ENCODE peak calls at places on chromosomes 16 and 17, in seven cellular contexts. V is Peyer's patch, H is prostate gland, A is transverse colon, J is pancreas, G is esophagus muscularis mucosa, F is Panc1. X is an unnamed sample.

GRCh38 chr16:84194470-84195200 is 3.7 kb downstream of the ADAD2 start:
- DNase-seq in V (peak; percentile 73), H (no peak), A (no peak), J (no peak), G (no peak), F (no peak), X (no peak)

GRCh38 chr16:69179255-69180010 is 7.5 kb upstream of the SNTB2 start:
- DNase-seq in V (peak; percentile 76), H (peak; percentile 88), A (peak; percentile 83), J (peak; percentile 92), G (peak; percentile 93), F (no peak), X (peak; percentile 83)

GRCh38 chr17:79965806-79966205 is 69.9 kb downstream of the TBC1D16 start:
- DNase-seq in V (peak; percentile 10), H (no peak), A (no peak), J (peak; percentile 85), G (no peak), F (no peak), X (no peak)

GRCh38 chr17:29956225-29956624 is 14.8 kb downstream of the EFCAB5 start:
- DNase-seq in V (no peak), H (no peak), A (no peak), J (no peak), G (no peak), F (no peak), X (no peak)

GRCh38 chr17:50183439-50184001 is 17.7 kb downstream of the SGCA start:
- DNase-seq in V (no peak), H (no peak), A (no peak), J (no peak), G (no peak), F (no peak), X (no peak)

GRCh38 chr17:17440938-17441730 is 35.7 kb upstream of the MED9 start:
- DNase-seq in V (no peak), H (no peak), A (no peak), J (no peak), G (no peak), F (no peak), X (no peak)

GRCh38 chr17:77548967-77549366 is 408.2 kb downstream of the SEC14L1 start:
- DNase-seq in V (no peak), H (no peak), A (no peak), J (no peak), G (no peak), F (no peak), X (no peak)

GRCh38 chr16:66262253-66263167 is 104.0 kb upstream of the CDH5 start:
- DNase-seq in V (no peak), H (no peak), A (no peak), J (no peak), G (no peak), F (no peak), X (no peak)

GRCh38 chr16:86567701-86568571 is 1.3 kb downstream of the FOXC2 start:
- DNase-seq in V (no peak), H (no peak), A (no peak), J (no peak), G (no peak), F (no peak), X (no peak)

DNA sequence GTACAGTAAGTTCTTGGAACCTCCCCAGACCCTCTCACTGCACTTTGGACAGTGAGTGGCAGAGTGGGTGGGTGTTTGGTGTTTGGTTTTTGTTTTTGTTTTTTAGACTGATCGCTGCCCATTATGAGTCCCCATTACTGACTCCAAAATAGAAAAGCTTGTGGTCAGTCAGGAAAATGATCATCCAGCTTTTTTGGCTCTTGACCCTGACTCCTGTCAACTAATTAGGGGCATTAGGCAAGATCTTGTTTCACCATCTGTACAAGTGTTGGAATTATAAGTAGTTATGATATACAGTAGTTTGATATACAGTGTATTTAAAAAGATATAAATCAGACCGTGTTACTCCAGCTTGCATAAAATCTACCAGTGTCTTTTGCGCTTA is 6.3 kb downstream of the LYRM1 start:
- DNase-seq in V (no peak), H (no peak), A (no peak), J (no peak), G (no peak), F (no peak), X (no peak)
- H3K4me1 ChIP-seq in V (peaks cover 5% of the 10 kb centered on the region), H (peaks cover 10% of the 10 kb centered on the region), A (peaks cover 21% of the 10 kb centered on the region), J (peaks cover 22% of the 10 kb centered on the region), G (peaks cover 82% of the 10 kb centered on the region), F (peaks cover 70% of the 10 kb centered on the region), X (peaks cover 21% of the 10 kb centered on the region)

GRCh38 chr16:16186820-16187219 is 36.5 kb downstream of the ABCC6 start:
- DNase-seq in V (no peak), H (no peak), A (no peak), J (no peak), G (no peak), F (no peak), X (no peak)
- H3K4me3 ChIP-seq in V (no peak overlapping the region), H (no peak overlapping the region), A (no peak overlapping the region), J (no peak overlapping the region), G (no peak overlapping the region), F (no peak overlapping the region), X (no peak overlapping the region)

GRCh38 chr16:8905795-8906591 is 23.8 kb downstream of the LITAFD start:
- DNase-seq in V (no peak), H (no peak), A (no peak), J (no peak), G (no peak), F (no peak), X (no peak)
- TF ChIP-seq CTCF in V (no peak), H (no peak), A (no peak), J (no peak), G (no peak), F (peak; percentile 48), X (no peak)

GRCh38 chr16:29688172-29688571 is 9.2 kb downstream of the QPRT start:
- DNase-seq in V (no peak), H (no peak), A (no peak), J (no peak), G (no peak), F (no peak), X (no peak)

GRCh38 chr16:29684671-29685070 is 5.7 kb downstream of the QPRT start:
- DNase-seq in V (no peak), H (no peak), A (no peak), J (no peak), G (no peak), F (no peak), X (no peak)

GRCh38 chr16:29686740-29687327 is 7.9 kb downstream of the QPRT start:
- DNase-seq in V (no peak), H (no peak), A (no peak), J (no peak), G (no peak), F (no peak), X (no peak)

GRCh38 chr16:29683543-29684090 is 4.6 kb downstream of the QPRT start:
- DNase-seq in V (no peak), H (no peak), A (no peak), J (no peak), G (no peak), F (no peak), X (no peak)

GRCh38 chr16:29687755-29688154 is 8.8 kb downstream of the QPRT start:
- DNase-seq in V (no peak), H (no peak), A (no peak), J (no peak), G (no peak), F (no peak), X (no peak)
- H3K4me1 ChIP-seq in V (no peaks in the 10 kb centered on the region), H (no peaks in the 10 kb centered on the region), A (no peaks in the 10 kb centered on the region), J (no peaks in the 10 kb centered on the region), G (no peaks in the 10 kb centered on the region), F (no peaks in the 10 kb centered on the region), X (peaks cover 3% of the 10 kb centered on the region)

GRCh38 chr17:43393944-43394482 is 4.8 kb upstream of the ARL4D start:
- DNase-seq in V (peak; percentile 97), H (peak; percentile 93), A (peak; percentile 94), J (peak; percentile 89), G (peak; percentile 98), F (no peak), X (peak; percentile 81)
- H3K4me3 ChIP-seq in V (no peak overlapping the region), H (no peak overlapping the region), A (no peak overlapping the region), J (no peak overlapping the region), G (peak overlapping the region; percentile 26), F (no peak overlapping the region), X (no peak overlapping the region)

X was measured in mucosa of descending colon.